ENCODE peak calls at places on chromosomes 3 and 15, in nine cellular contexts. One of them, this sample, is unnamed.

GRCh38 chr3:49673131-49673714 is 928 bp upstream of the APEH start:
- DNase-seq in colonic mucosa: peak; percentile 37
- DNase-seq in A549: peak; percentile 43
- DNase-seq in BJ: no peak
- DNase-seq in nephron progenitor cell: no peak
- DNase-seq in suprapubic skin: peak; percentile 74
- DNase-seq in A673: no peak
- DNase-seq in endothelial cell: peak; percentile 26
- DNase-seq in H9: no peak
- DNase-seq in this sample: no peak

GRCh38 chr3:5017953-5018531 is 38.8 kb downstream of the BHLHE40 start:
- DNase-seq in colonic mucosa: peak; percentile 93
- DNase-seq in A549: peak; percentile 86
- DNase-seq in BJ: no peak
- DNase-seq in nephron progenitor cell: no peak
- DNase-seq in suprapubic skin: peak; percentile 86
- DNase-seq in A673: no peak
- DNase-seq in endothelial cell: no peak
- DNase-seq in H9: no peak
- DNase-seq in this sample: no peak

GRCh38 chr3:195209836-195210551 is 61.0 kb downstream of the XXYLT1 start:
- DNase-seq in colonic mucosa: peak; percentile 37
- DNase-seq in A549: no peak
- DNase-seq in BJ: no peak
- DNase-seq in nephron progenitor cell: peak; percentile 22
- DNase-seq in suprapubic skin: no peak
- DNase-seq in A673: no peak
- DNase-seq in endothelial cell: no peak
- DNase-seq in H9: no peak
- DNase-seq in this sample: no peak

GRCh38 chr3:9216736-9217135 is 32.7 kb downstream of the SRGAP3 start:
- DNase-seq in colonic mucosa: no peak
- DNase-seq in A549: no peak
- DNase-seq in BJ: no peak
- DNase-seq in nephron progenitor cell: no peak
- DNase-seq in suprapubic skin: no peak
- DNase-seq in A673: no peak
- DNase-seq in endothelial cell: no peak
- DNase-seq in H9: no peak
- DNase-seq in this sample: no peak

GRCh38 chr15:99449514-99449913 is 116.3 kb upstream of the MEF2A start:
- DNase-seq in colonic mucosa: no peak
- DNase-seq in A549: no peak
- DNase-seq in BJ: no peak
- DNase-seq in nephron progenitor cell: no peak
- DNase-seq in suprapubic skin: no peak
- DNase-seq in A673: no peak
- DNase-seq in endothelial cell: no peak
- DNase-seq in H9: no peak
- DNase-seq in this sample: peak; percentile 3

GRCh38 chr15:33639051-33639450 is 328.3 kb downstream of the RYR3 start:
- DNase-seq in colonic mucosa: no peak
- DNase-seq in A549: no peak
- DNase-seq in BJ: no peak
- DNase-seq in nephron progenitor cell: no peak
- DNase-seq in suprapubic skin: no peak
- DNase-seq in A673: no peak
- DNase-seq in endothelial cell: no peak
- DNase-seq in H9: no peak
- DNase-seq in this sample: no peak

GRCh38 chr15:69798481-69799315 is 299.0 kb downstream of the TLE3 start:
- DNase-seq in colonic mucosa: no peak
- DNase-seq in A549: no peak
- DNase-seq in BJ: no peak
- DNase-seq in nephron progenitor cell: no peak
- DNase-seq in suprapubic skin: no peak
- DNase-seq in A673: no peak
- DNase-seq in endothelial cell: peak; percentile 9
- DNase-seq in H9: peak; percentile 14
- DNase-seq in this sample: no peak

GRCh38 chr15:56659197-56659596 is 74.1 kb downstream of the ZNF280D start:
- DNase-seq in colonic mucosa: no peak
- DNase-seq in A549: no peak
- DNase-seq in BJ: no peak
- DNase-seq in nephron progenitor cell: no peak
- DNase-seq in suprapubic skin: no peak
- DNase-seq in A673: no peak
- DNase-seq in endothelial cell: no peak
- DNase-seq in H9: no peak
- DNase-seq in this sample: no peak

GRCh38 chr3:59756930-59757329 is 707.1 kb upstream of the CFAP20DC start:
- DNase-seq in colonic mucosa: no peak
- DNase-seq in A549: no peak
- DNase-seq in BJ: no peak
- DNase-seq in nephron progenitor cell: no peak
- DNase-seq in suprapubic skin: no peak
- DNase-seq in A673: no peak
- DNase-seq in endothelial cell: no peak
- DNase-seq in H9: no peak
- DNase-seq in this sample: no peak

GRCh38 chr15:64004059-64004458 is 42.2 kb downstream of the DAPK2 start:
- DNase-seq in colonic mucosa: no peak
- DNase-seq in A549: peak; percentile 29
- DNase-seq in BJ: no peak
- DNase-seq in nephron progenitor cell: no peak
- DNase-seq in suprapubic skin: no peak
- DNase-seq in A673: no peak
- DNase-seq in endothelial cell: no peak
- DNase-seq in H9: no peak
- DNase-seq in this sample: no peak

GRCh38 chr15:66133247-66133646 is 120.3 kb downstream of the MEGF11 start:
- DNase-seq in colonic mucosa: no peak
- DNase-seq in A549: no peak
- DNase-seq in BJ: no peak
- DNase-seq in nephron progenitor cell: no peak
- DNase-seq in suprapubic skin: no peak
- DNase-seq in A673: no peak
- DNase-seq in endothelial cell: no peak
- DNase-seq in H9: no peak
- DNase-seq in this sample: no peak

GRCh38 chr3:109973733-109974132 is 636.4 kb upstream of the DPPA4 start:
- DNase-seq in colonic mucosa: no peak
- DNase-seq in A549: no peak
- DNase-seq in BJ: no peak
- DNase-seq in nephron progenitor cell: peak; percentile 14
- DNase-seq in suprapubic skin: no peak
- DNase-seq in A673: no peak
- DNase-seq in endothelial cell: no peak
- DNase-seq in H9: no peak
- DNase-seq in this sample: no peak

GRCh38 chr3:50978991-50979667 is 304.4 kb downstream of the DOCK3 start:
- DNase-seq in colonic mucosa: no peak
- DNase-seq in A549: no peak
- DNase-seq in BJ: no peak
- DNase-seq in nephron progenitor cell: no peak
- DNase-seq in suprapubic skin: no peak
- DNase-seq in A673: peak; percentile 1
- DNase-seq in endothelial cell: no peak
- DNase-seq in H9: peak; percentile 74
- DNase-seq in this sample: no peak

DNA sequence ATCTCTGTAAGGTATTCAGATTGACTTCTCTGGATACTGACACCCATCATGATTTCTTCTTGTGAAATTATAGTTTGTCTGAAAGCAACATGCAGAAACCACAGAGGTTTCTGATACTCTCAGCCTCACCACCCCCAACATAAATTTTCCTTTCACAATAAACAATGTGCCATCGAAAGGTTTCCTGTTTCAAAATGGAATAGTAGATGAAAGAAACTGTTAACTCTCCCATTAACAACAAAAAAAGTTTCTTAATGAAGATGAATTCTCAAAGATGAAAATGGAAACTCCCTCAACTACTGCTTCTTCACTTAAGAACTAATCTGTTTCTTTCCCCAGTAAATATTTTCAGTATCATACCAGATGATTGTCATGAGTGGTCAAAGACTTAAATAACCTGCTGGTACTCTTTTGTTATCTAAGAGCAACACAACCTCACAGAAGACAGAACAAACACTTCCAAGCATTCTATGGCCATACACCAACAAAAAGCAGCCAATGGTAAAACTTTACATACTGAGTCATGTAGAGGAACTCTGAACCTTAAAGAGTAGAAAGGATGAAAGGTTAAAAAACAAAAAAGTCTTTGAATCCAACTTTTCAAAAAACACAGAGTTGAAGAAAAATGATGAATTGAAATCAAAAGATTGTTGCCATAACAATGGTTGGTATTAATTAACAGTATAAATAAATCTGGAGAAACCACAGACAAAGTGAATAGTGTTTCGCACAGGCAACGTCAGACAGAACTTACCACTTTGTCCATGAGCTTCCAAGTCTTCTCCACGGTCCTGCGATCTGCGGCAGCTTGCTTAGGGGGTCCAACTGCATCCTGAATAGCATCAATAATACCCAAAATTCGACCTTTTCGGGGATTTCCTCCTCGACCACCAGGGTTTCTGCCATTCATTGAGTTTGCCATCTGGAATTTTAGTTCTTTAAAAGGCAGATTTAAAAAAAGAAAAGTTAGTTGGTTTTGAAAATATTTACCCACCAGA is 1.9 kb downstream of the CBLB start:
- DNase-seq in colonic mucosa: peak; percentile 24
- DNase-seq in A549: no peak
- DNase-seq in BJ: no peak
- DNase-seq in nephron progenitor cell: peak; percentile 4
- DNase-seq in suprapubic skin: no peak
- DNase-seq in A673: no peak
- DNase-seq in endothelial cell: no peak
- DNase-seq in H9: no peak
- DNase-seq in this sample: peak; percentile 48
- TF ChIP-seq CTCF in colonic mucosa: no peak
- TF ChIP-seq CTCF in A549: no peak
- TF ChIP-seq CTCF in BJ: no peak
- TF ChIP-seq CTCF in nephron progenitor cell: no peak
- TF ChIP-seq CTCF in suprapubic skin: no peak
- TF ChIP-seq CTCF in A673: no peak
- TF ChIP-seq CTCF in endothelial cell: no peak
- TF ChIP-seq CTCF in H9: peak; percentile 19
- TF ChIP-seq CTCF in this sample: no peak

DNA sequence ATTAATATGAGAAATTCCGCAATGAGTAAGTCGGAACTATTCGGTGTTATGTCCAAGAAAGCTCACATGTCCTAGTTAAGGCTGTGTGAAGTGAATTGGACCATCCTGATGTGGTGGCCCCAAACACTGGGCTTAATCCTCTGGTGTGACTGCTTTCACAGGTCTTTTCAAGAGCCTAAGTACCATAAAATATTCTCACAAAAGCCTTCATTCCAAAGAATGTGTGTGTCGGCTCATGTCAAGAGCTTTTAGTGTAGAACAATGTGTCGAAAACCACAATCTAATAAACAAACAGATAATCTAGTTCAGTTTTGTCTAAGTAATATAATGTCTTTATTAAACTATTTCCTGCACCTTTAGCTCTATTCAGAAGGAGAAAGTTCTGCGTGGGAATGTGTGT is 311.4 kb downstream of the LPP start:
- DNase-seq in colonic mucosa: no peak
- DNase-seq in A549: no peak
- DNase-seq in BJ: no peak
- DNase-seq in nephron progenitor cell: no peak
- DNase-seq in suprapubic skin: no peak
- DNase-seq in A673: peak; percentile 58
- DNase-seq in endothelial cell: no peak
- DNase-seq in H9: no peak
- DNase-seq in this sample: no peak
- TF ChIP-seq CTCF in colonic mucosa: no peak
- TF ChIP-seq CTCF in A549: no peak
- TF ChIP-seq CTCF in BJ: no peak
- TF ChIP-seq CTCF in nephron progenitor cell: no peak
- TF ChIP-seq CTCF in suprapubic skin: no peak
- TF ChIP-seq CTCF in A673: no peak
- TF ChIP-seq CTCF in endothelial cell: no peak
- TF ChIP-seq CTCF in H9: no peak
- TF ChIP-seq CTCF in this sample: no peak

DNA sequence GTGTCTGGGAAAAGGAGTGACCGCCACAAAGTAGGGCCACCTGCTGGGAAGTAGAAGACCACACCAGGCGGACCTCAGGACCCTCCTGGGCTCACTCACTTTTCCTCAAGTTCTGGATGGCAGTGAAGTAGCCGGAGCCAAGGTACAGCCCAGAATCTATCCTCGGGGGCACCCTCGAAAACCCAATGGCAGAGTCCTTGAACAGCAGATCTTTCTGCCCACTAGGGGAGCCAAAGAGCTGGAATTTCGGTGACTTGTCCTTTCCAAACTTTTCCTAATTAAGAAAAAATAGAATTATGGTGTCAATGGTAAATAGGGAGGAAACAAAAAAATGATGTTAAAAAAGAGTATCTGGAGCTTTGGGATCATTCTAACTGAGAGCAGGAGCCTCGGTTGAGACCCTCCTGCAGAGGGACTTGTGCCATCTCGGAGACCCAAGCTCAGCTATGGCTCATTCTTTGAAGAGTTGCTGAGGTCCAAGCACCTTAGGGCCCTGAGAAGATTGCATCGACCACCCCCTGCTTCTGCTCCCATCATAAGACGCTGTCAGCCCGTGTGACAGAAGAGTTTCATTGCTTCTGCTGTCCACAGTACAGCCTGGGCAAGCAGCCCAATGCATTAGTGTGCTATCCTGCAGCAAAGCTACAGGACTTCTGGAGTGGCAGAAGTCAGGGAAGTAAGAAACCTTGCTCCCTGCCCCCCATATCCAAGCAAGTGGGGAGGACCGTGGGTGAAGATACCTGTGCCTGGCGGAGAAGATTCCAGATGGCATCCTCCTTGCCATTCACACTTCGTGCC is 14.8 kb downstream of the LTF start:
- DNase-seq in colonic mucosa: no peak
- DNase-seq in A549: peak; percentile 6
- DNase-seq in BJ: no peak
- DNase-seq in nephron progenitor cell: peak; percentile 25
- DNase-seq in suprapubic skin: no peak
- DNase-seq in A673: no peak
- DNase-seq in endothelial cell: peak; percentile 38
- DNase-seq in H9: peak; percentile 47
- DNase-seq in this sample: no peak
- TF ChIP-seq CTCF in colonic mucosa: peak; percentile 45
- TF ChIP-seq CTCF in A549: peak; percentile 30
- TF ChIP-seq CTCF in BJ: peak; percentile 59
- TF ChIP-seq CTCF in nephron progenitor cell: peak; percentile 58
- TF ChIP-seq CTCF in suprapubic skin: peak; percentile 39
- TF ChIP-seq CTCF in A673: peak; percentile 66
- TF ChIP-seq CTCF in endothelial cell: peak; percentile 73
- TF ChIP-seq CTCF in H9: peak; percentile 84
- TF ChIP-seq CTCF in this sample: peak; percentile 31

DNA sequence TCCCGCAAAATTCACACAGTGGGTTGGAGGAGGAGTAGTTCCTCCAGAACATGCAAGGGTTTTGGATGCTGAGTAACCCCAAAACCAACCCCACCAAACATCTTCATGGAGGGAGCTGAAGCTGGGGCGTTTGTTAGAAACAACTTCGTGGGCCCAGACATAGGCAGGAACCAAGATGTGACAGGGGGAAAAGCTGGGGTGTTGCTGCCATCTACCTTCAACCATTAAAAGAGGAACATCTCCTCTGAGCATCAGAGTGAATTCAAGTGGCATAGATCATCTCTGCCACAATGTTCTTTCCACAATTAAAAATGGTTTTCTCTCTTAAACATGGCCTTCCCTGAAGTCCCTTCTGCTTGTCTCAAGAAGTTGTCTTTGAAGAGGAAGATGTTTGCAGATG is 20.5 kb downstream of the SIDT1 start:
- DNase-seq in colonic mucosa: no peak
- DNase-seq in A549: no peak
- DNase-seq in BJ: no peak
- DNase-seq in nephron progenitor cell: no peak
- DNase-seq in suprapubic skin: no peak
- DNase-seq in A673: no peak
- DNase-seq in endothelial cell: no peak
- DNase-seq in H9: no peak
- DNase-seq in this sample: no peak
- TF ChIP-seq CTCF in colonic mucosa: no peak
- TF ChIP-seq CTCF in A549: peak; percentile 25
- TF ChIP-seq CTCF in BJ: no peak
- TF ChIP-seq CTCF in nephron progenitor cell: no peak
- TF ChIP-seq CTCF in suprapubic skin: no peak
- TF ChIP-seq CTCF in A673: peak; percentile 30
- TF ChIP-seq CTCF in endothelial cell: no peak
- TF ChIP-seq CTCF in H9: peak; percentile 33
- TF ChIP-seq CTCF in this sample: peak; percentile 26